ENCODE peak calls at places on chromosome 13, in five cellular contexts. T, L, Y, B and A are unnamed samples.

GRCh38 chr13:33784738-33785137 is 33.2 kb upstream of the RFC3 start:
- DNase-seq in T (no peak), L (no peak), Y (no peak), B (no peak), A (no peak)

GRCh38 chr13:36475468-36475867 is 43.2 kb downstream of the CCNA1 start:
- DNase-seq in T (no peak), L (no peak), Y (no peak), B (peak), A (no peak)

GRCh38 chr13:98480915-98481510 is 95.9 kb downstream of the STK24 start:
- DNase-seq in T (no peak), L (no peak), Y (no peak), B (peak), A (no peak)

GRCh38 chr13:27964741-27965323 is 4.3 kb downstream of the CDX2 start:
- DNase-seq in T (no peak), L (no peak), Y (no peak), B (no peak), A (peak)

GRCh38 chr13:47415048-47415447 is 518.2 kb upstream of the HTR2A start:
- DNase-seq in T (no peak), L (no peak), Y (no peak), B (peak), A (no peak)

GRCh38 chr13:112104873-112105234 is 37.9 kb downstream of the SOX1 start:
- DNase-seq in T (no peak), L (no peak), Y (no peak), B (no peak), A (peak)

GRCh38 chr13:98252931-98253470 is 75.9 kb upstream of the RNF113B start:
- DNase-seq in T (no peak), L (no peak), Y (peak), B (peak), A (no peak)

GRCh38 chr13:80314711-80315505 is 26.0 kb downstream of the SPRY2 start:
- DNase-seq in T (no peak), L (no peak), Y (no peak), B (no peak), A (no peak)

GRCh38 chr13:36082396-36082795 is 48.8 kb downstream of the DCLK1 start:
- DNase-seq in T (no peak), L (no peak), Y (no peak), B (no peak), A (no peak)

GRCh38 chr13:44243198-44243852 is 130.3 kb upstream of the SERP2 start:
- DNase-seq in T (peak), L (peak), Y (peak), B (peak), A (peak)

GRCh38 chr13:82330499-82330898 is 1551.8 kb downstream of the SLITRK1 start:
- DNase-seq in T (no peak), L (no peak), Y (no peak), B (no peak), A (no peak)

GRCh38 chr13:50334092-50334778 is 319.0 kb downstream of the KCNRG start:
- DNase-seq in T (no peak), L (no peak), Y (no peak), B (no peak), A (no peak)

GRCh38 chr13:83877901-83878300 is 4.4 kb downstream of the SLITRK1 start:
- DNase-seq in T (no peak), L (no peak), Y (no peak), B (no peak), A (no peak)

GRCh38 chr13:52112606-52113005 is 16.3 kb downstream of the NEK5 start:
- DNase-seq in T (no peak), L (no peak), Y (no peak), B (no peak), A (no peak)

GRCh38 chr13:45367995-45368394 is 27.0 kb upstream of the TPT1 start:
- DNase-seq in T (no peak), L (no peak), Y (no peak), B (no peak), A (no peak)

GRCh38 chr13:108435393-108436149 is 166.1 kb downstream of the TNFSF13B start:
- DNase-seq in T (no peak), L (no peak), Y (no peak), B (no peak), A (no peak)

GRCh38 chr13:29861694-29862110 is 11.3 kb upstream of the UBL3 start:
- DNase-seq in T (no peak), L (no peak), Y (no peak), B (peak), A (no peak)

GRCh38 chr13:100536643-100537180 is 51.9 kb downstream of the GGACT start:
- DNase-seq in T (no peak), L (no peak), Y (no peak), B (no peak), A (no peak)

GRCh38 chr13:100508391-100508790 is 80.2 kb downstream of the GGACT start:
- DNase-seq in T (no peak), L (no peak), Y (no peak), B (peak), A (peak)

GRCh38 chr13:75415720-75416119 is 66.2 kb downstream of the TBC1D4 start:
- DNase-seq in T (no peak), L (no peak), Y (no peak), B (peak), A (no peak)

DNA sequence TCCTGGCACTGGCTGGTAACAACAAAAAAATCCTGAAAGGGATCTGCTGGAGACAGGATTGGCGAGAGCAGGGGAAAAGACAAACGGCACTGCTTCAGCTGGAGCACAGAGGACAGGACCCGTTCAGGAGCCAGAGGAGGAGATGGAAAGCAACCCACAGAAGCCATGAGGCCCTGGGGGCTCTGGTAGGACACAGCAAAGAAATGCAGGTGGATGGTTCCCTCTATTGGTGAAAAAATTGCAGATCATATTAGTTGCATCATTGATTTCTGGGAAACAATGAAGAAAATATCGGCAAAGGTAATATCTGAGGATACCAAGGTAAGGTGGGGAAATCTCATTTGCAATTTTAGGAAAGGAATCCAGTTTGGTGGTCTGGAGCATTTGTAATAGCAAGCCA is 25.7 kb upstream of the TPP2 start:
- DNase-seq in T (no peak), L (peak), Y (no peak), B (no peak), A (no peak)
- TF ChIP-seq CTCF in T (no peak), L (peak), Y (no peak), B (no peak), A (no peak)

DNA sequence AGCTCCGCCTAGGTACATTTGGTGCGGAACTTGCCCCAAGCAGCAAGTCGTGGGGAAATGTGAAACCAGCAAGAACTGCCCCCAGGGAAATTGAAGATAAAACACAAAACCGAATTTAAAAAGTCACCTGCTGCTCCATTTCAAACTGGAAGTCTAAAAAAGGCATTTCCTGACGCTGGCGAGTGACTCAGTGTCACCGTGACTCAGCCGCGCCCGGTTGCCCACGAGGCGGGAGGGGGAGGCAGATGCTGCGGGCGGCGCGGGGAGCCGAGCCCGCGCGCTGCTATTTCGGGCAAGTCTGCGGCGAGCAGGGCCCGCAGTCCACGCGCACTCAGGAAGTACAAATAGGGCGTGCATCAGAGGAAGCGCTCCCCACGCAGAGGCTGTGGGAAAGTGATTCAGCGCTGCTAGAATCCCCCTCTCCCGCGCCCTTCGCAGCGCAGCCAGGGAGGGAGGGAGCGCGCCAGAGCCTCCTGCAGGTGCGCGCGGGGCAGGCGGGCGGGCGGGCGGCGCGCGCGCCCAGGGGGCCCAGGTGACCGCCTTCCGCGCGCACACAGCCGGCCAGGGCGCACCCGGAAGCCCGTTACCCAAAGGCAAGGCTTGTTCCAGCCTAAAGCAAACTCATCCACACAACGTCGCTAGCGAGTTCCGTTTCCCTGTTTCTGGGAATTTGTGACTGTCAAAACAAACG is 168.8 kb downstream of the COL4A1 start:
- DNase-seq in T (peak), L (no peak), Y (peak), B (peak), A (peak)
- TF ChIP-seq CTCF in T (no peak), L (no peak), Y (no peak), B (no peak), A (no peak)

GRCh38 chr13:103036268-103036667 is 29.9 kb downstream of the SLC10A2 start:
- DNase-seq in T (no peak), L (no peak), Y (no peak), B (no peak), A (no peak)
- TF ChIP-seq CTCF in T (no peak), L (no peak), Y (no peak), B (no peak), A (no peak)

GRCh38 chr13:66689628-66690027 is 540.5 kb downstream of the PCDH9 start:
- DNase-seq in T (no peak), L (peak), Y (no peak), B (peak), A (no peak)
- TF ChIP-seq CTCF in T (no peak), L (peak), Y (no peak), B (no peak), A (no peak)

DNA sequence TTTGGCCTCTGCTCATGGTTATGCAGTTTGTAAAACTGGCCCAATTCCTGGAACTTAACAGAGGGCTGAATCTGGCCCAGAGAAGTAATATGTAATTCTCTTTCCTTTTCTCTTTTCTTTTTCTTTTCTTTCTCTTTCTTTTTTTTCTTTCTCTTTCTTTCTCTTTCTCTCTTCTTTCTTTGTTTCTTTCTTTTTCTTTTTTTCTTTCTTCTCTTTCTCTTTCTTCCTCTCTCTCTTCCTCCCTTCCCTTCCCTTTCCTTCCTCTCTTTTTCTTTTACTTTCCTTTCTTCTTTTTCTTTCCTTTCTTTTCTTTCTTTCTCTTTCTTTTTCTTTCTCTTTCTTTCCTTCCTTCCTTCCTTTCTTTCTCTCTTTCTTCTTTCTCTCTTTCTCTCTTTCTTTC is 88.8 kb upstream of the SLITRK5 start:
- DNase-seq in T (no peak), L (no peak), Y (no peak), B (no peak), A (no peak)
- TF ChIP-seq CTCF in T (no peak), L (no peak), Y (no peak), B (no peak), A (no peak)